ENCODE peak calls at places on chromosomes 2 and 18, in six cellular contexts. S is coronary artery, A is fibroblast of mammary gland, W is transverse colon, X is AG09309, J is astrocyte of the spinal cord. E is an unnamed sample.

GRCh38 chr2:19643117-19643518 is 258.7 kb downstream of the TTC32 start:
- DNase-seq in A (no peak), J (no peak), X (no peak), S (no peak), W (no peak), E (no peak)

GRCh38 chr2:179812501-179812900 is 48.9 kb downstream of the ZNF385B start:
- DNase-seq in J (no peak), S (no peak), X (no peak), A (peak; percentile 24), W (no peak), E (no peak)

GRCh38 chr2:3345621-3346020 is 32.0 kb downstream of the EIPR1 start:
- DNase-seq in J (no peak), S (no peak), X (no peak), A (no peak), W (no peak), E (no peak)

GRCh38 chr2:152093464-152093863 is 5.4 kb downstream of the CACNB4 start:
- DNase-seq in J (no peak), X (no peak), A (no peak), S (no peak), W (no peak), E (no peak)

GRCh38 chr2:65331361-65331760 is 101.0 kb downstream of the SPRED2 start:
- DNase-seq in X (no peak), W (no peak), S (no peak), A (no peak), J (no peak), E (no peak)

GRCh38 chr2:1787799-1788477 is 43.6 kb upstream of the PXDN start:
- DNase-seq in J (no peak), X (no peak), S (no peak), W (no peak), A (no peak), E (no peak)

GRCh38 chr2:133390151-133390550 is 178.1 kb downstream of the NCKAP5 start:
- DNase-seq in A (no peak), S (no peak), X (peak; percentile 65), J (peak; percentile 49), W (no peak), E (peak; percentile 68)

GRCh38 chr2:239319261-239319661 is 81.6 kb downstream of the HDAC4 start:
- DNase-seq in J (peak; percentile 75), A (peak; percentile 50), X (no peak), S (peak; percentile 75), W (peak; percentile 54), E (peak; percentile 32)

GRCh38 chr2:237482485-237482884 is 4.6 kb upstream of the MLPH start:
- DNase-seq in A (peak; percentile 88), W (peak; percentile 69), X (no peak), S (peak; percentile 74), J (peak; percentile 26), E (peak; percentile 62)

GRCh38 chr2:12340164-12340563 is 376.6 kb upstream of the TRIB2 start:
- DNase-seq in X (no peak), J (no peak), A (peak; percentile 71), S (no peak), W (no peak), E (peak; percentile 80)

GRCh38 chr2:3517948-3518495 is 1.3 kb downstream of the ADI1 start:
- DNase-seq in X (no peak), W (no peak), J (no peak), S (no peak), A (no peak), E (no peak)

GRCh38 chr2:98507461-98507860 is 62.8 kb downstream of the INPP4A start:
- DNase-seq in X (no peak), W (no peak), J (no peak), A (no peak), S (no peak), E (no peak)

GRCh38 chr2:18637196-18637595 is 47.8 kb upstream of the NT5C1B start:
- DNase-seq in A (no peak), S (no peak), X (no peak), W (no peak), J (no peak), E (no peak)

GRCh38 chr2:218002103-218002502 is 692 bp downstream of the TNS1 start:
- DNase-seq in A (no peak), X (no peak), J (no peak), S (no peak), W (no peak), E (no peak)

GRCh38 chr2:69933254-69933828 is 18.4 kb downstream of the MXD1 start:
- DNase-seq in S (no peak), X (no peak), J (no peak), W (no peak), A (no peak), E (no peak)

GRCh38 chr2:233638836-233639235 is 2.6 kb downstream of the UGT1A10 start:
- DNase-seq in W (peak; percentile 63), J (no peak), A (no peak), S (no peak), X (no peak), E (no peak)

GRCh38 chr2:120258140-120258539 is 5.5 kb downstream of the RALB start:
- DNase-seq in X (no peak), J (no peak), W (no peak), S (no peak), A (no peak), E (no peak)

GRCh38 chr2:111185496-111186022 is 64.8 kb downstream of the BCL2L11 start:
- DNase-seq in W (peak; percentile 88), A (no peak), S (no peak), J (no peak), X (no peak), E (no peak)

GRCh38 chr2:76268928-76269327 is 558.2 kb upstream of the GCFC2 start:
- DNase-seq in W (no peak), X (no peak), S (no peak), A (peak; percentile 14), J (no peak), E (no peak)

GRCh38 chr2:111702119-111702808 is 181.7 kb downstream of the ANAPC1 start:
- DNase-seq in J (peak; percentile 53), W (peak; percentile 67), X (no peak), S (no peak), A (peak; percentile 77), E (peak; percentile 52)

GRCh38 chr2:230694241-230694640 is 18.4 kb upstream of the CAB39 start:
- DNase-seq in S (no peak), W (peak; percentile 44), A (no peak), X (no peak), J (no peak), E (no peak)

GRCh38 chr2:134120160-134120717 is 133.6 kb upstream of the MGAT5 start:
- DNase-seq in W (no peak), A (no peak), X (no peak), J (peak; percentile 9), S (no peak), E (no peak)

GRCh38 chr2:238433941-238434845 is 7.5 kb downstream of the ASB1 start:
- DNase-seq in J (peak; percentile 90), A (peak; percentile 96), X (peak; percentile 92), W (no peak), S (no peak), E (peak; percentile 93)

GRCh38 chr2:142756430-142756829 is 121.0 kb upstream of the KYNU start:
- DNase-seq in W (no peak), A (peak; percentile 71), J (peak; percentile 58), S (no peak), X (no peak), E (no peak)

GRCh38 chr2:127321306-127321705 is 27.4 kb upstream of the ERCC3 start:
- DNase-seq in X (no peak), S (no peak), W (no peak), J (no peak), A (no peak), E (peak; percentile 63)

GRCh38 chr2:241595600-241596140 is 37.1 kb downstream of the BOK start:
- DNase-seq in J (no peak), X (no peak), A (no peak), S (no peak), W (no peak), E (no peak)

GRCh38 chr2:152694161-152694661 is 23.1 kb downstream of the PRPF40A start:
- DNase-seq in W (no peak), S (no peak), X (peak; percentile 32), J (peak; percentile 81), A (peak; percentile 80), E (peak; percentile 64)

GRCh38 chr2:136424112-136424511 is 306.2 kb upstream of the CXCR4 start:
- DNase-seq in A (no peak), J (no peak), S (no peak), X (no peak), W (no peak), E (no peak)

GRCh38 chr2:219403861-219404260 is 14.3 kb upstream of the DES start:
- DNase-seq in S (no peak), J (no peak), X (no peak), A (no peak), W (no peak), E (no peak)

GRCh38 chr2:78676921-78677696 is 348.4 kb upstream of the REG3G start:
- DNase-seq in A (no peak), W (no peak), J (no peak), X (no peak), S (no peak), E (no peak)
- TF ChIP-seq CTCF in A (no peak), W (no peak), J (no peak), X (no peak), S (no peak), E (no peak)

GRCh38 chr2:149587950-149588487 is 444 bp upstream of the MMADHC start:
- DNase-seq in J (no peak), X (no peak), W (no peak), S (no peak), A (no peak), E (no peak)

GRCh38 chr2:149587220-149587949 is at the start of gene MMADHC:
- DNase-seq in J (peak; percentile 97), A (peak; percentile 95), S (peak; percentile 95), W (peak; percentile 96), X (peak; percentile 89), E (peak; percentile 96)

GRCh38 chr2:149585317-149585885 is 2.2 kb downstream of the MMADHC start:
- DNase-seq in S (no peak), W (no peak), X (no peak), J (no peak), A (no peak), E (peak; percentile 25)

GRCh38 chr2:149586898-149587219 is 716 bp downstream of the MMADHC start:
- DNase-seq in W (no peak), S (no peak), X (no peak), J (no peak), A (no peak), E (no peak)

GRCh38 chr2:149586063-149586462 is 1.5 kb downstream of the MMADHC start:
- DNase-seq in A (no peak), J (no peak), S (no peak), W (no peak), X (no peak), E (no peak)
- H3K4me3 ChIP-seq in A (peak overlapping the region; percentile 93), J (peak overlapping the region; percentile 98), S (peak overlapping the region; percentile 80), W (peak overlapping the region; percentile 81), X (peak overlapping the region; percentile 92), E (peak overlapping the region; percentile 93)

GRCh38 chr18:77068890-77069312 is 63.7 kb downstream of the MBP start:
- DNase-seq in S (no peak), J (peak; percentile 40), W (no peak), X (no peak), A (no peak), E (no peak)
- TF ChIP-seq CTCF in S (no peak), J (peak; percentile 33), W (no peak), X (peak; percentile 13), A (peak; percentile 19), E (no peak)

DNA sequence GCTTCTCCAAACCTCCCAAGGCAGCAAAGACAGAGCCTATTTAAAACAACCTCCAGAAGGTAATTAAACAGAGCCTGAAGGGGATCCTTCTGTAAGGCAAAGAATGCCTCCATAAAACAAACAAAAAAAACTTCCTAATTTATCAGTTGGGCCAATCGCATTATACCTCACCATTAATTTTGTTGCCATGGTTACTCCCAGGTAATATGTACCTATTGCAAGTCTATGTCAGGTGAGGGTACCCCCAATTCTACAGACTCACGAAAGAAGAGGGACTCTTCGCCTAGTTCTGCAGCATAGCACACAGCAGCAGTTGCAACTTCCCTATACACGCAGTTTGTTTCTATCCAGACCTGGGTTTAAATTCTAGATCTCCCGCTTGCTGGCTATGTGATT is 38.8 kb downstream of the SFXN5 start:
- DNase-seq in W (no peak), X (no peak), J (no peak), S (no peak), A (no peak), E (no peak)
- H3K4me3 ChIP-seq in W (no peak overlapping the region), X (no peak overlapping the region), J (no peak overlapping the region), S (no peak overlapping the region), A (no peak overlapping the region), E (no peak overlapping the region)

E was measured in AG10803.